ENCODE peak calls at places on chromosomes 11 and 22, in ten cellular contexts. One of them, this sample, is unnamed.

GRCh38 chr22:24805790-24806662 is at the start of gene SGSM1:
- DNase-seq in kidney glomerular epithelial cell: no peak
- DNase-seq in COR-L47: peak
- DNase-seq in CD4-positive, alpha-beta T cell: peak
- DNase-seq in fibroblast of pulmonary artery: peak
- DNase-seq in hypothalamus: peak
- DNase-seq in ovary: peak
- DNase-seq in skeletal muscle cell: no peak
- DNase-seq in RPMI8226: peak
- DNase-seq in GOT3: no peak
- DNase-seq in this sample: peak

GRCh38 chr11:69353696-69354544 is 60.0 kb downstream of the MYEOV start:
- DNase-seq in fibroblast of pulmonary artery: no peak
- DNase-seq in kidney glomerular epithelial cell: no peak
- DNase-seq in hypothalamus: no peak
- DNase-seq in RPMI8226: no peak
- DNase-seq in skeletal muscle cell: no peak
- DNase-seq in CD4-positive, alpha-beta T cell: no peak
- DNase-seq in GOT3: no peak
- DNase-seq in COR-L47: no peak
- DNase-seq in ovary: no peak
- DNase-seq in this sample: no peak

GRCh38 chr22:37551981-37552380 is 8.3 kb upstream of the CDC42EP1 start:
- DNase-seq in COR-L47: no peak
- DNase-seq in hypothalamus: no peak
- DNase-seq in GOT3: no peak
- DNase-seq in fibroblast of pulmonary artery: no peak
- DNase-seq in kidney glomerular epithelial cell: no peak
- DNase-seq in ovary: no peak
- DNase-seq in CD4-positive, alpha-beta T cell: no peak
- DNase-seq in skeletal muscle cell: no peak
- DNase-seq in RPMI8226: no peak
- DNase-seq in this sample: no peak

GRCh38 chr22:49518436-49518970 is 309.2 kb downstream of the BRD1 start:
- DNase-seq in RPMI8226: no peak
- DNase-seq in skeletal muscle cell: no peak
- DNase-seq in COR-L47: no peak
- DNase-seq in GOT3: no peak
- DNase-seq in kidney glomerular epithelial cell: no peak
- DNase-seq in fibroblast of pulmonary artery: no peak
- DNase-seq in CD4-positive, alpha-beta T cell: no peak
- DNase-seq in ovary: no peak
- DNase-seq in hypothalamus: no peak
- DNase-seq in this sample: no peak

GRCh38 chr11:17354070-17354924 is 2.7 kb downstream of the NCR3LG1 start:
- DNase-seq in COR-L47: peak
- DNase-seq in ovary: peak
- DNase-seq in hypothalamus: no peak
- DNase-seq in CD4-positive, alpha-beta T cell: peak
- DNase-seq in GOT3: peak
- DNase-seq in kidney glomerular epithelial cell: peak
- DNase-seq in fibroblast of pulmonary artery: peak
- DNase-seq in RPMI8226: peak
- DNase-seq in skeletal muscle cell: peak
- DNase-seq in this sample: peak

GRCh38 chr11:73566422-73566821 is 31.5 kb downstream of the FAM168A start:
- DNase-seq in skeletal muscle cell: no peak
- DNase-seq in CD4-positive, alpha-beta T cell: no peak
- DNase-seq in RPMI8226: no peak
- DNase-seq in hypothalamus: no peak
- DNase-seq in GOT3: no peak
- DNase-seq in ovary: no peak
- DNase-seq in fibroblast of pulmonary artery: peak
- DNase-seq in COR-L47: no peak
- DNase-seq in kidney glomerular epithelial cell: no peak
- DNase-seq in this sample: no peak

GRCh38 chr22:46736705-46737104 is 1.3 kb downstream of the CERK start:
- DNase-seq in fibroblast of pulmonary artery: no peak
- DNase-seq in CD4-positive, alpha-beta T cell: no peak
- DNase-seq in kidney glomerular epithelial cell: no peak
- DNase-seq in ovary: no peak
- DNase-seq in RPMI8226: no peak
- DNase-seq in hypothalamus: no peak
- DNase-seq in GOT3: no peak
- DNase-seq in COR-L47: no peak
- DNase-seq in skeletal muscle cell: no peak
- DNase-seq in this sample: no peak

GRCh38 chr22:41682033-41682807 is 6.4 kb downstream of the SNU13 start:
- DNase-seq in CD4-positive, alpha-beta T cell: peak
- DNase-seq in RPMI8226: peak
- DNase-seq in hypothalamus: peak
- DNase-seq in fibroblast of pulmonary artery: peak
- DNase-seq in COR-L47: peak
- DNase-seq in ovary: peak
- DNase-seq in kidney glomerular epithelial cell: peak
- DNase-seq in skeletal muscle cell: peak
- DNase-seq in GOT3: peak
- DNase-seq in this sample: peak

GRCh38 chr11:15493066-15493465 is 378.3 kb downstream of the INSC start:
- DNase-seq in RPMI8226: no peak
- DNase-seq in COR-L47: no peak
- DNase-seq in hypothalamus: no peak
- DNase-seq in fibroblast of pulmonary artery: no peak
- DNase-seq in CD4-positive, alpha-beta T cell: no peak
- DNase-seq in kidney glomerular epithelial cell: peak
- DNase-seq in GOT3: no peak
- DNase-seq in skeletal muscle cell: no peak
- DNase-seq in ovary: no peak
- DNase-seq in this sample: no peak

GRCh38 chr22:35705141-35705540 is 12.5 kb upstream of the APOL5 start:
- DNase-seq in ovary: no peak
- DNase-seq in fibroblast of pulmonary artery: peak
- DNase-seq in RPMI8226: no peak
- DNase-seq in hypothalamus: no peak
- DNase-seq in GOT3: no peak
- DNase-seq in skeletal muscle cell: peak
- DNase-seq in CD4-positive, alpha-beta T cell: no peak
- DNase-seq in kidney glomerular epithelial cell: peak
- DNase-seq in COR-L47: no peak
- DNase-seq in this sample: no peak

GRCh38 chr22:35154937-35155387 is 89.0 kb downstream of the ISX start:
- DNase-seq in skeletal muscle cell: no peak
- DNase-seq in COR-L47: peak
- DNase-seq in ovary: peak
- DNase-seq in hypothalamus: peak
- DNase-seq in fibroblast of pulmonary artery: peak
- DNase-seq in CD4-positive, alpha-beta T cell: no peak
- DNase-seq in GOT3: peak
- DNase-seq in RPMI8226: peak
- DNase-seq in kidney glomerular epithelial cell: peak
- DNase-seq in this sample: peak

GRCh38 chr11:23725752-23726151 is 771.1 kb upstream of the LUZP2 start:
- DNase-seq in COR-L47: no peak
- DNase-seq in GOT3: no peak
- DNase-seq in RPMI8226: no peak
- DNase-seq in kidney glomerular epithelial cell: no peak
- DNase-seq in fibroblast of pulmonary artery: peak
- DNase-seq in hypothalamus: no peak
- DNase-seq in ovary: no peak
- DNase-seq in CD4-positive, alpha-beta T cell: no peak
- DNase-seq in skeletal muscle cell: peak
- DNase-seq in this sample: no peak

GRCh38 chr22:39716534-39716933 is 146.0 kb downstream of the CACNA1I start:
- DNase-seq in COR-L47: no peak
- DNase-seq in kidney glomerular epithelial cell: no peak
- DNase-seq in hypothalamus: no peak
- DNase-seq in RPMI8226: no peak
- DNase-seq in GOT3: no peak
- DNase-seq in skeletal muscle cell: no peak
- DNase-seq in ovary: no peak
- DNase-seq in CD4-positive, alpha-beta T cell: no peak
- DNase-seq in fibroblast of pulmonary artery: no peak
- DNase-seq in this sample: no peak